ENCODE peak calls at places on chromosomes 6 and 20, in ten cellular contexts. F is hepatocyte; Z is ovary; E is NAMALWA; R is RWPE1; C is fibroblast of the conjunctiva; V is HepG2; X is activated T-cell treated with anti-CD3 and anti-CD28 coated beads for 1 hour; L is CD4-positive, CD25-positive, alpha-beta regulatory T cell; Q is kidney glomerular epithelial cell. P is an unnamed sample.

GRCh38 chr6:7166410-7167293 is 58.9 kb downstream of the RREB1 start:
- DNase-seq in F (no peak), Z (no peak), E (no peak), R (no peak), C (no peak), V (no peak), X (no peak), L (no peak), Q (no peak), P (no peak)

GRCh38 chr6:135014353-135014832 is 40.2 kb downstream of the HBS1L start:
- DNase-seq in F (no peak), Z (no peak), E (no peak), R (no peak), C (no peak), V (no peak), X (no peak), L (peak; percentile 72), Q (no peak), P (no peak)

GRCh38 chr20:23632711-23633573 is 4.8 kb downstream of the CST3 start:
- DNase-seq in F (no peak), Z (no peak), E (no peak), R (no peak), C (no peak), V (no peak), X (no peak), L (no peak), Q (no peak), P (no peak)

GRCh38 chr6:12654107-12654506 is 62.5 kb upstream of the PHACTR1 start:
- DNase-seq in F (no peak), Z (no peak), E (no peak), R (no peak), C (no peak), V (no peak), X (no peak), L (no peak), Q (no peak), P (no peak)

GRCh38 chr6:13469688-13470087 is 17.7 kb downstream of the GFOD1 start:
- DNase-seq in F (no peak), Z (no peak), E (no peak), R (no peak), C (no peak), V (no peak), X (no peak), L (no peak), Q (no peak), P (no peak)

GRCh38 chr6:25359891-25360290 is 80.7 kb downstream of the CARMIL1 start:
- DNase-seq in F (no peak), Z (no peak), E (no peak), R (peak; percentile 25), C (no peak), V (no peak), X (no peak), L (no peak), Q (no peak), P (no peak)

GRCh38 chr6:21531393-21531792 is 62.2 kb upstream of the SOX4 start:
- DNase-seq in F (no peak), Z (no peak), E (no peak), R (no peak), C (no peak), V (no peak), X (no peak), L (no peak), Q (no peak), P (no peak)

GRCh38 chr20:13457487-13457886 is 181.2 kb downstream of the TASP1 start:
- DNase-seq in F (no peak), Z (no peak), E (no peak), R (no peak), C (no peak), V (no peak), X (no peak), L (no peak), Q (no peak), P (no peak)

GRCh38 chr6:151690768-151691562 is 116.5 kb upstream of the ESR1 start:
- DNase-seq in F (no peak), Z (no peak), E (peak; percentile 62), R (no peak), C (no peak), V (no peak), X (no peak), L (peak; percentile 25), Q (no peak), P (no peak)

GRCh38 chr20:64151634-64152530 is 12.4 kb upstream of the MYT1 start:
- DNase-seq in F (no peak), Z (no peak), E (no peak), R (peak; percentile 98), C (no peak), V (peak; percentile 71), X (no peak), L (no peak), Q (no peak), P (no peak)

GRCh38 chr6:116528800-116529199 is 16.7 kb downstream of the TRAPPC3L start:
- DNase-seq in F (no peak), Z (no peak), E (no peak), R (no peak), C (no peak), V (peak; percentile 20), X (no peak), L (no peak), Q (peak; percentile 40), P (no peak)

GRCh38 chr6:18263561-18264337 is 581 bp downstream of the DEK start:
- DNase-seq in F (peak; percentile 86), Z (peak; percentile 76), E (peak; percentile 60), R (peak; percentile 48), C (no peak), V (no peak), X (no peak), L (peak; percentile 46), Q (no peak), P (peak; percentile 12)

GRCh38 chr6:116397960-116398359 is 27.2 kb downstream of the DSE start:
- DNase-seq in F (no peak), Z (no peak), E (no peak), R (no peak), C (no peak), V (no peak), X (no peak), L (no peak), Q (peak; percentile 5), P (no peak)

GRCh38 chr6:154410619-154411044 is 54.0 kb upstream of the IPCEF1 start:
- DNase-seq in F (peak; percentile 68), Z (peak; percentile 67), E (no peak), R (peak; percentile 74), C (peak; percentile 95), V (peak; percentile 48), X (no peak), L (no peak), Q (peak; percentile 99), P (no peak)

GRCh38 chr6:70124443-70124842 is 178.4 kb downstream of the COL9A1 start:
- DNase-seq in F (no peak), Z (no peak), E (no peak), R (no peak), C (no peak), V (no peak), X (no peak), L (no peak), Q (peak; percentile 48), P (no peak)

GRCh38 chr20:22999756-23000155 is 35.4 kb upstream of the SSTR4 start:
- DNase-seq in F (no peak), Z (no peak), E (no peak), R (no peak), C (no peak), V (no peak), X (no peak), L (no peak), Q (peak; percentile 40), P (no peak)

GRCh38 chr20:5780233-5781217 is 30.3 kb downstream of the SHLD1 start:
- DNase-seq in F (no peak), Z (no peak), E (no peak), R (no peak), C (no peak), V (no peak), X (no peak), L (no peak), Q (no peak), P (no peak)

GRCh38 chr6:2665169-2666070 is 85.3 kb downstream of the MYLK4 start:
- DNase-seq in F (no peak), Z (no peak), E (no peak), R (no peak), C (no peak), V (no peak), X (no peak), L (no peak), Q (no peak), P (no peak)

GRCh38 chr6:124879110-124879991 is 82.9 kb upstream of the RNF217 start:
- DNase-seq in F (no peak), Z (no peak), E (no peak), R (no peak), C (no peak), V (no peak), X (no peak), L (no peak), Q (no peak), P (no peak)

GRCh38 chr20:46827718-46828458 is 66.8 kb upstream of the EYA2 start:
- DNase-seq in F (no peak), Z (no peak), E (no peak), R (no peak), C (no peak), V (no peak), X (no peak), L (no peak), Q (no peak), P (no peak)

GRCh38 chr6:55040102-55040848 is 134.0 kb upstream of the HCRTR2 start:
- DNase-seq in F (no peak), Z (no peak), E (no peak), R (no peak), C (no peak), V (no peak), X (no peak), L (no peak), Q (no peak), P (no peak)

GRCh38 chr6:137882225-137882961 is 15.3 kb downstream of the TNFAIP3 start:
- DNase-seq in F (no peak), Z (no peak), E (no peak), R (no peak), C (no peak), V (no peak), X (no peak), L (peak; percentile 40), Q (no peak), P (no peak)

GRCh38 chr6:25637211-25637610 is 14.8 kb upstream of the SCGN start:
- DNase-seq in F (no peak), Z (no peak), E (no peak), R (no peak), C (no peak), V (peak; percentile 64), X (no peak), L (no peak), Q (no peak), P (no peak)

GRCh38 chr6:53327017-53327395 is 21.7 kb downstream of the ELOVL5 start:
- DNase-seq in F (no peak), Z (no peak), E (no peak), R (no peak), C (peak; percentile 28), V (no peak), X (no peak), L (no peak), Q (no peak), P (no peak)

GRCh38 chr6:106309766-106310373 is 15.7 kb downstream of the ATG5 start:
- DNase-seq in F (no peak), Z (no peak), E (no peak), R (peak; percentile 34), C (no peak), V (peak; percentile 9), X (no peak), L (no peak), Q (peak; percentile 63), P (no peak)

GRCh38 chr20:17493173-17493572 is 38.0 kb downstream of the BFSP1 start:
- DNase-seq in F (no peak), Z (no peak), E (no peak), R (no peak), C (no peak), V (no peak), X (no peak), L (no peak), Q (no peak), P (no peak)

GRCh38 chr6:161169690-161170089 is 104.2 kb downstream of the AGPAT4 start:
- DNase-seq in F (peak; percentile 37), Z (peak; percentile 57), E (peak; percentile 67), R (peak; percentile 31), C (peak; percentile 71), V (no peak), X (no peak), L (no peak), Q (peak; percentile 8), P (no peak)

GRCh38 chr6:16585805-16586204 is 175.5 kb downstream of the ATXN1 start:
- DNase-seq in F (no peak), Z (no peak), E (no peak), R (no peak), C (no peak), V (no peak), X (no peak), L (no peak), Q (no peak), P (no peak)